ENCODE peak calls at places on chromosomes 5 and 9, in four cellular contexts. L, A, S and U are unnamed samples. For H3K36me3, the result is how much of the 10 kb centered on the place peaks cover.

GRCh38 chr5:150731669-150732068 is 27.1 kb downstream of the DCTN4 start:
- DNase-seq in L (no peak), A (no peak), S (no peak), U (no peak)

GRCh38 chr9:35813434-35814105 is 1.3 kb downstream of the HINT2 start:
- DNase-seq in L (peak), A (no peak), S (no peak), U (no peak)

GRCh38 chr5:77645158-77645994 is 6.9 kb upstream of the OTP start:
- DNase-seq in L (no peak), A (peak), S (peak), U (no peak)

GRCh38 chr5:124461857-124462423 is 284.5 kb downstream of the ZNF608 start:
- DNase-seq in L (no peak), A (no peak), S (no peak), U (no peak)

GRCh38 chr5:171770153-171770552 is 15.5 kb upstream of the SMIM23 start:
- DNase-seq in L (no peak), A (no peak), S (no peak), U (no peak)

GRCh38 chr9:135552021-135552697 is 6.2 kb downstream of the OBP2A start:
- DNase-seq in L (no peak), A (no peak), S (no peak), U (no peak)

GRCh38 chr5:61275841-61276240 is 56.2 kb upstream of the ZSWIM6 start:
- DNase-seq in L (peak), A (peak), S (peak), U (peak)

GRCh38 chr9:6930827-6931226 is 173.1 kb downstream of the KDM4C start:
- DNase-seq in L (peak), A (no peak), S (no peak), U (no peak)

GRCh38 chr5:43802119-43802518 is 199.1 kb downstream of the NNT start:
- DNase-seq in L (peak), A (no peak), S (no peak), U (no peak)

GRCh38 chr5:67248703-67249589 is 52.3 kb upstream of the CD180 start:
- DNase-seq in L (peak), A (no peak), S (no peak), U (peak)

GRCh38 chr9:127721391-127721821 is 5.5 kb downstream of the TTC16 start:
- DNase-seq in L (no peak), A (no peak), S (no peak), U (peak)

GRCh38 chr9:121811140-121811539 is 159.7 kb downstream of the DAB2IP start:
- DNase-seq in L (no peak), A (no peak), S (no peak), U (no peak)

GRCh38 chr5:39299962-39300361 is 64.3 kb downstream of the C9 start:
- DNase-seq in L (no peak), A (no peak), S (no peak), U (no peak)

GRCh38 chr9:136316896-136317676 is 10.3 kb upstream of the GPSM1 start:
- DNase-seq in L (no peak), A (no peak), S (no peak), U (no peak)

GRCh38 chr9:127873886-127874285 is 3.6 kb downstream of the AK1 start:
- DNase-seq in L (peak), A (peak), S (peak), U (no peak)

GRCh38 chr9:101582593-101582992 is 12.2 kb downstream of the PPP3R2 start:
- DNase-seq in L (peak), A (no peak), S (no peak), U (no peak)

GRCh38 chr9:133635903-133636531 is at the start of gene DBH:
- DNase-seq in L (no peak), A (no peak), S (no peak), U (no peak)

GRCh38 chr5:54794437-54794970 is 190.9 kb downstream of the ESM1 start:
- DNase-seq in L (no peak), A (no peak), S (no peak), U (no peak)

GRCh38 chr9:81661339-81661738 is 28.0 kb downstream of the TLE1 start:
- DNase-seq in L (no peak), A (no peak), S (no peak), U (no peak)

GRCh38 chr5:157459715-157460599 is at the start of gene NIPAL4:
- DNase-seq in L (no peak), A (no peak), S (no peak), U (peak)

GRCh38 chr9:68872026-68872501 is 141.8 kb downstream of the PRKACG start:
- DNase-seq in L (no peak), A (no peak), S (no peak), U (no peak)

GRCh38 chr9:91274950-91275349 is 86.8 kb downstream of the AUH start:
- DNase-seq in L (no peak), A (no peak), S (no peak), U (no peak)

GRCh38 chr9:91275641-91276040 is 86.1 kb downstream of the AUH start:
- DNase-seq in L (no peak), A (no peak), S (no peak), U (no peak)

GRCh38 chr9:91279296-91280204 is 82.2 kb downstream of the AUH start:
- DNase-seq in L (no peak), A (no peak), S (no peak), U (no peak)

GRCh38 chr9:91273853-91274552 is 87.7 kb downstream of the AUH start:
- DNase-seq in L (peak), A (no peak), S (no peak), U (no peak)

GRCh38 chr9:91276513-91276912 is 85.2 kb downstream of the AUH start:
- DNase-seq in L (no peak), A (no peak), S (no peak), U (no peak)
- H3K4me3 ChIP-seq in L (no peak), A (no peak), S (no peak), U (no peak)

DNA sequence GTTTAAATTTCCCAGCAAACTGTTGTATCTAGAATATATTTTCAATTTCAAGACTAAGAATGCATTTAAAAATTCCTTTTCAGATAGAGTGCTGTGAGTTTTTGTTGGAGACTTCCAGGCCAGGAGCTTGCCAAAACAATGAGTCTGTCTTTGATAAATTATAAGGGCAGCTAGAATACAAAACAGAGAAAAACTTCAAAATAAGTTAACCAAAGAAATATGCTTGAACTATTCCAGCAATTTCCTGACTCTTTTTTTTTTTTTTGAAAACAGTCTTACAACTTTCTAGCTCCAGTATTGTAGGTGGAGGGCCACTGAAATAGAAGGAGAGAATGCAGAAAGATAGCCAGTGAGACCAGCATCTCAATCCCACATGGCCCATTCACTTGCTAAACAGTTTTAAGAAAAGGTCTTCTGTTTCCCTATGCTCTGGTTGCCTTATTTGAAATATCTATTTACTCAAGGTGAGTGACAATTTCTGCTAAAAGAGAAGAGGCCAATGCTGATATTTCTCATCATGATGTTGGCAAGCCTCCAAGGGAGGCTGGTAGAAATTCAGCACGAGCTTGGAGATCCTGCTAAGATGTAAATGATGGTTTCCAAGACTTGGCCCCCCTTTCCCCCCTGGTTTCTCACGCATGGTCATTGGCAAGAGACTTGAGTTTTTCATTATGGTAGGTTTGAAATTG is 103.2 kb downstream of the USP20 start:
- DNase-seq in L (peak), A (no peak), S (no peak), U (no peak)
- H3K36me3 ChIP-seq in L (under half), A (under half), S (under half), U (under half)

DNA sequence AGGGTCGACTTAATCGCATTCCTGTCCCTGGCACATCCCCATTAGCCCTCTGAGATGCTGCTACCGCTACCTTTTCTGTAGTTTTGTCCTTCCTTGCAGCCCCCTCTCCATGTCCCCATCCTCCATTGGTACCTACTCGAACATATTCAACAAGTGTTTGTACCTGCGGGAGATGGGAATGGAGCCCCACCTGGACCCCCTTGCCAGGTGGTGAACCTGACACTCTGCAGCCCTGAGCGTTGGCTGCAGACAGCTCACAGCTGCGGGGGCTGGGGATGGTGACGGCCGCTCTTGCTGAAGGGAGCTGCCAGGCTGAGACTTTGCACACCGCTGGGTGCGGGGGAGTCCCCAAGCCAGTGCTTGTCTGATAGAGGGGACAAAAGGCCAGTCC is 96.3 kb upstream of the DAP start:
- DNase-seq in L (no peak), A (no peak), S (no peak), U (no peak)
- TF ChIP-seq CTCF in L (no peak), A (no peak), S (no peak), U (peak)

GRCh38 chr5:136192015-136192525 is 892 bp downstream of the SMIM32 start:
- DNase-seq in L (peak), A (no peak), S (no peak), U (no peak)

GRCh38 chr5:136191304-136192014 is 1.5 kb downstream of the SMIM32 start:
- DNase-seq in L (peak), A (no peak), S (no peak), U (no peak)

GRCh38 chr5:136192526-136193395 is at the start of gene SMIM32:
- DNase-seq in L (peak), A (peak), S (no peak), U (peak)

GRCh38 chr5:136194611-136195010 is 1.6 kb upstream of the SMIM32 start:
- DNase-seq in L (no peak), A (no peak), S (no peak), U (no peak)

DNA sequence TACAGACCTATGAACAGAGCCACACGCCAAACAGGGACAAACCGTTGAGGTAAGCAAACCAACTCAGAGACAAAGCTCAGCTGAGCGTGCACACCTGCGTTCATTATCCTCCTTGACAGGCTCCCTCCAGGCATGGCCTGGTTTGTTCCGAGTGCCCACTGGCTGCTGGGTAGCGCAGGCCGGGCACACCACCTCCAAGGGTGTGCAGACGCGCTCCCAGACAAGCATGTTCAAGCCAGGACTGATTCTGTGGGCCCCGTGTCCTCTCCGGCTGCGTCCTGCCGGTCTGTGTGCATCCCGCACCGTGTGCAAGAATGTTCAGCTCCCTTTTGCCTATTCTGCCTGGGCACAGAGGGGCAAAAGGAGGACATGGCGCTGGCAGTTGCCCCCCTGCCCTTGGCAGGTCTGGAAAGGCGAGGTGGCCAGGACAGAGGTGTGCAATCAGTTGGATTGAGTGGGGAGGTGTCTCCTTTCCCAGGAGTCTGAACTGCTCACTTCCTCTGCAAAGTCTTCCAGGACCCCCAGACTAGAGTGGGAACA is 504 bp upstream of the SMIM32 start:
- DNase-seq in L (no peak), A (no peak), S (no peak), U (no peak)
- H3K4me3 ChIP-seq in L (no peak), A (peak), S (peak), U (no peak)

GRCh38 chr9:110160163-110160562 is 47.8 kb downstream of the C9orf152 start:
- DNase-seq in L (peak), A (no peak), S (no peak), U (no peak)

GRCh38 chr9:110156416-110156815 is 51.5 kb downstream of the C9orf152 start:
- DNase-seq in L (no peak), A (no peak), S (no peak), U (no peak)

GRCh38 chr9:110156902-110157301 is 51.1 kb downstream of the C9orf152 start:
- DNase-seq in L (peak), A (no peak), S (no peak), U (no peak)

GRCh38 chr9:110155744-110156143 is 52.2 kb downstream of the C9orf152 start:
- DNase-seq in L (no peak), A (no peak), S (no peak), U (no peak)

GRCh38 chr9:110157812-110158629 is 49.9 kb downstream of the C9orf152 start:
- DNase-seq in L (no peak), A (no peak), S (no peak), U (no peak)
- H3K36me3 ChIP-seq in L (under half), A (under half), S (under half), U (under half)

DNA sequence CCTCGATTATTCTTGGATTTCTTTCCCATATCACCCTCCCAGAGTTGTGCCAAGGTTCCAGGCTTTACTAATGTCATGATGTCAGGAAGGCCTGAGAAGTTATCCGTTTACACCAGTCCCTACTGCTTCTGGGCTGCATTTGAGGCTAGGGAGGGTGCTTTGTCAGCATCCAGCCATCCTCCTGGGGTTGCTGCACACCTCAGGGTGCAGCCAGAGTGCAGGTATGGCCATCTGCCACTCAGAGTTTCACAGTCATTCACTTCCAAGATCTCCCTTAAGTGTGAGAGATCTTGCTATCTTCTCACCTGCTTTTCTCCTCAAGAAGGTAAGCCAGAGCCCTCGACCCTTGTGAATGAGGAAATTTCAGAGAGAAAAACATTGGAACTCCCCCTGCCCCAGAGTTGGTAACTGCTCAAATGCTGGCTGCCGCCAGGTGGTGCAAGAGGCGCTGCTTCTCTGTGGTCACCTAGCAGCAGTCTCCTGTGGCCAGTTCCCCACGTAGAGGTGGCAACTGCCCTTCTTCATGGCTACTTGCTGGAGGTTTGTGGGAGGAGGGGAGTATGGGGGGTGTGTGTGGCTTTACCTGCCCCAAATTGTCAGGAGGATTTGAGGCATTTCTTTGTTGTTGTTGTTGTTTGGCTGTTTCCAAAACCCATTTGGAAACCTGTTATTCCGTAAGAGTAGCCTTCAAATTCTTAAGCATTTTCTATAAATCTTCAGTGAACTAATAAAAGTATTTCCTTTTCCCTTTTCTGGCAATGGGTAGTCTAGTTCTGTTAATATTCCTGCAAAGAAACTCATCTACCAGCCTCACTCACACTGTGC is 259.6 kb upstream of the DMRT1 start:
- DNase-seq in L (no peak), A (no peak), S (no peak), U (no peak)
- TF ChIP-seq CTCF in L (no peak), A (no peak), S (no peak), U (peak)